ENCODE peak calls at places on chromosomes 13 and 19, in eight cellular contexts. X, U, D, T, B, E, R and Q are unnamed samples.
A peak's percentile ranks its signal among the peaks of the same experiment; 100 is the strongest.

GRCh38 chr13:47859129-47859528 is 141.9 kb downstream of the SUCLA2 start:
- DNase-seq in X (no peak), R (no peak), T (no peak), B (no peak), U (no peak), E (no peak), D (no peak), Q (no peak)

GRCh38 chr13:66503890-66504289 is 726.2 kb downstream of the PCDH9 start:
- DNase-seq in X (no peak), D (no peak), T (no peak), U (no peak), B (no peak), R (no peak), E (no peak), Q (no peak)

GRCh38 chr13:20188649-20189553 is 3.8 kb downstream of the GJB2 start:
- DNase-seq in T (no peak), X (no peak), R (no peak), D (no peak), U (no peak), E (peak; percentile 38), B (no peak), Q (no peak)

GRCh38 chr19:39345956-39346355 is 3.7 kb downstream of the SAMD4B start:
- DNase-seq in R (no peak), E (no peak), D (no peak), U (no peak), X (no peak), B (no peak), T (no peak), Q (no peak)

GRCh38 chr13:40895207-40895606 is 105.8 kb downstream of the SLC25A15 start:
- DNase-seq in R (no peak), T (no peak), E (no peak), U (no peak), D (no peak), B (no peak), X (no peak), Q (no peak)

GRCh38 chr13:113980489-113981064 is 6.7 kb upstream of the C13orf46 start:
- DNase-seq in T (no peak), B (no peak), R (no peak), D (no peak), U (no peak), E (no peak), X (no peak), Q (no peak)

GRCh38 chr19:4295972-4296771 is 6.0 kb downstream of the TMIGD2 start:
- DNase-seq in E (peak; percentile 45), X (no peak), B (no peak), U (no peak), D (no peak), R (peak; percentile 75), T (no peak), Q (no peak)

GRCh38 chr13:75838366-75839017 is 202.4 kb downstream of the LMO7 start:
- DNase-seq in T (no peak), D (no peak), X (no peak), B (no peak), U (no peak), E (no peak), R (no peak), Q (no peak)

GRCh38 chr13:43363156-43363918 is 340.0 kb downstream of the DNAJC15 start:
- DNase-seq in D (no peak), T (no peak), B (no peak), R (no peak), E (peak; percentile 78), X (no peak), U (no peak), Q (no peak)

GRCh38 chr19:8262431-8262830 is 45.7 kb downstream of the CD320 start:
- DNase-seq in B (no peak), E (no peak), X (no peak), R (no peak), D (no peak), U (no peak), T (no peak), Q (no peak)

GRCh38 chr13:50320297-50320862 is 305.1 kb downstream of the KCNRG start:
- DNase-seq in T (no peak), R (no peak), D (peak; percentile 68), U (no peak), X (no peak), E (no peak), B (no peak), Q (no peak)

GRCh38 chr19:46350758-46351159 is 3.9 kb downstream of the PPP5C start:
- DNase-seq in U (peak; percentile 33), E (no peak), X (no peak), D (no peak), T (no peak), B (no peak), R (no peak), Q (no peak)

GRCh38 chr13:24042710-24043440 is 117.6 kb upstream of the SPATA13 start:
- DNase-seq in E (no peak), B (no peak), X (no peak), D (no peak), T (no peak), U (no peak), R (no peak), Q (no peak)

GRCh38 chr13:36981156-36981743 is 17.9 kb downstream of the ALG5 start:
- DNase-seq in D (peak; percentile 57), U (no peak), E (peak; percentile 68), R (peak; percentile 33), T (no peak), X (no peak), B (no peak), Q (no peak)

GRCh38 chr19:41699968-41700323 is 8.5 kb upstream of the CEACAM5 start:
- DNase-seq in U (no peak), B (no peak), X (no peak), D (no peak), R (no peak), E (no peak), T (no peak), Q (no peak)

GRCh38 chr19:45117167-45117594 is 24.2 kb downstream of the PPP1R37 start:
- DNase-seq in T (no peak), U (peak; percentile 59), B (no peak), E (peak; percentile 54), D (no peak), R (no peak), X (no peak), Q (no peak)

GRCh38 chr19:44643605-44644390 is at the start of gene PVR:
- DNase-seq in T (peak; percentile 40), U (peak; percentile 9), R (peak; percentile 64), E (peak; percentile 88), D (peak; percentile 81), X (no peak), B (peak; percentile 62), Q (peak; percentile 88)

GRCh38 chr13:85093808-85094207 is 705.4 kb downstream of the SLITRK6 start:
- DNase-seq in D (no peak), B (no peak), X (no peak), T (no peak), U (no peak), E (no peak), R (no peak), Q (no peak)

GRCh38 chr19:56170261-56170660 is 5.5 kb upstream of the GALP start:
- DNase-seq in X (no peak), T (no peak), B (peak; percentile 26), R (no peak), E (peak; percentile 26), D (peak; percentile 89), U (no peak), Q (no peak)

GRCh38 chr19:36528921-36529518 is 949 bp upstream of the ZNF260 start:
- DNase-seq in D (no peak), E (peak; percentile 35), B (no peak), R (no peak), U (peak; percentile 1), T (no peak), X (no peak), Q (no peak)

GRCh38 chr19:20365146-20365545 is 198.1 kb downstream of the ZNF486 start:
- DNase-seq in X (no peak), T (no peak), D (no peak), R (no peak), B (no peak), U (no peak), E (no peak), Q (no peak)

GRCh38 chr13:110676057-110676510 is 29.8 kb downstream of the CARS2 start:
- DNase-seq in E (no peak), B (no peak), D (no peak), T (no peak), U (no peak), R (no peak), X (no peak), Q (no peak)

GRCh38 chr19:13623686-13624405 is 117.6 kb upstream of the CACNA1A start:
- DNase-seq in X (no peak), B (no peak), R (no peak), E (no peak), T (no peak), D (no peak), U (no peak), Q (no peak)

GRCh38 chr19:33156354-33156753 is 24.4 kb downstream of the WDR88 start:
- DNase-seq in B (no peak), T (no peak), R (no peak), E (no peak), U (no peak), X (no peak), D (no peak), Q (no peak)

GRCh38 chr19:6712231-6712630 is 8.2 kb downstream of the C3 start:
- DNase-seq in X (no peak), T (no peak), U (no peak), B (no peak), E (no peak), D (no peak), R (no peak), Q (no peak)

GRCh38 chr13:111336666-111337065 is 16.2 kb downstream of the TEX29 start:
- DNase-seq in E (no peak), U (no peak), R (no peak), D (no peak), X (no peak), B (no peak), T (no peak), Q (no peak)

GRCh38 chr19:45523642-45524256 is 16.5 kb downstream of the VASP start:
- DNase-seq in T (peak; percentile 61), X (peak; percentile 65), U (peak; percentile 65), D (peak; percentile 85), R (peak; percentile 87), E (peak; percentile 95), B (peak; percentile 86), Q (peak; percentile 92)

GRCh38 chr13:99307247-99307646 is at the start of gene GPR183:
- DNase-seq in E (peak; percentile 68), U (no peak), T (no peak), B (no peak), R (no peak), D (peak; percentile 17), X (peak; percentile 28), Q (no peak)

GRCh38 chr19:51799311-51799997 is 4.5 kb downstream of the FPR3 start:
- DNase-seq in R (peak; percentile 66), T (no peak), E (peak; percentile 36), X (no peak), B (peak; percentile 90), U (no peak), D (peak; percentile 29), Q (no peak)

GRCh38 chr19:1453525-1454371 is 3.8 kb downstream of the APC2 start:
- DNase-seq in U (no peak), X (no peak), B (no peak), D (no peak), T (no peak), R (peak; percentile 99), E (peak; percentile 67), Q (no peak)

GRCh38 chr19:43524922-43525835 is 1.8 kb downstream of the ETHE1 start:
- DNase-seq in T (no peak), E (peak; percentile 81), X (no peak), U (no peak), D (no peak), B (peak; percentile 25), R (peak; percentile 31), Q (no peak)